ENCODE peak calls at places on chromosomes 16 and 17, in four cellular contexts. B, X, P and D are unnamed samples.

GRCh38 chr16:21301168-21301894 is 23.2 kb upstream of the CRYM start:
- DNase-seq in B (peak; percentile 93), X (peak; percentile 18), P (peak; percentile 89), D (peak; percentile 11)

GRCh38 chr17:29933379-29933778 is 3.4 kb upstream of the SSH2 start:
- DNase-seq in X (no peak), B (no peak), P (no peak), D (no peak)

GRCh38 chr16:31356566-31357323 is 1.8 kb downstream of the ITGAX start:
- DNase-seq in X (no peak), B (no peak), P (peak; percentile 67), D (no peak)

GRCh38 chr17:31830971-31831755 is 27.9 kb downstream of the COPRS start:
- DNase-seq in B (no peak), X (no peak), P (no peak), D (no peak)

GRCh38 chr16:71467810-71468209 is 5.8 kb upstream of the ZNF23 start:
- DNase-seq in X (peak; percentile 31), P (no peak), B (no peak), D (peak; percentile 24)

GRCh38 chr17:83153681-83154310 is 74.4 kb downstream of the METRNL start:
- DNase-seq in B (no peak), X (no peak), P (no peak), D (no peak)

GRCh38 chr17:73657473-73658116 is 13.3 kb upstream of the SDK2 start:
- DNase-seq in P (no peak), B (peak; percentile 77), X (no peak), D (no peak)

GRCh38 chr17:56754523-56755208 is 79.1 kb downstream of the C17orf67 start:
- DNase-seq in B (no peak), P (no peak), X (no peak), D (no peak)

GRCh38 chr16:70375636-70376611 is 29.2 kb downstream of the DDX19A start:
- DNase-seq in B (no peak), X (no peak), P (no peak), D (no peak)

GRCh38 chr17:40068129-40068581 is 5.4 kb downstream of the THRA start:
- DNase-seq in P (no peak), X (no peak), B (no peak), D (no peak)

GRCh38 chr17:73393962-73394361 is 82.2 kb upstream of the CDC42EP4 start:
- DNase-seq in B (no peak), X (no peak), P (no peak), D (no peak)

GRCh38 chr17:74243013-74243755 is 29.8 kb downstream of the TTYH2 start:
- DNase-seq in X (no peak), P (no peak), B (no peak), D (no peak)

GRCh38 chr16:16778322-16778721 is 399.4 kb downstream of the NPIPA7 start:
- DNase-seq in P (no peak), B (no peak), X (no peak), D (no peak)

GRCh38 chr16:58266336-58266735 is 28.5 kb downstream of the PRSS54 start:
- DNase-seq in P (no peak), X (no peak), B (peak; percentile 62), D (no peak)

GRCh38 chr16:17204248-17205043 is 266.3 kb downstream of the XYLT1 start:
- DNase-seq in B (no peak), X (no peak), P (no peak), D (no peak)

GRCh38 chr17:73643012-73643845 is 1.0 kb downstream of the SDK2 start:
- DNase-seq in B (peak; percentile 47), P (peak; percentile 79), X (peak; percentile 34), D (no peak)

GRCh38 chr17:28426081-28426519 is 20.1 kb upstream of the SLC46A1 start:
- DNase-seq in X (no peak), B (no peak), P (no peak), D (no peak)

GRCh38 chr17:57342141-57342540 is 85.8 kb downstream of the MSI2 start:
- DNase-seq in X (no peak), B (no peak), P (no peak), D (no peak)

GRCh38 chr16:75234856-75235696 is 16.3 kb downstream of the CTRB1 start:
- DNase-seq in B (peak; percentile 21), X (no peak), P (peak; percentile 76), D (no peak)

GRCh38 chr16:58608601-58609136 is 21.0 kb downstream of the CNOT1 start:
- DNase-seq in P (no peak), X (no peak), B (no peak), D (no peak)

DNA sequence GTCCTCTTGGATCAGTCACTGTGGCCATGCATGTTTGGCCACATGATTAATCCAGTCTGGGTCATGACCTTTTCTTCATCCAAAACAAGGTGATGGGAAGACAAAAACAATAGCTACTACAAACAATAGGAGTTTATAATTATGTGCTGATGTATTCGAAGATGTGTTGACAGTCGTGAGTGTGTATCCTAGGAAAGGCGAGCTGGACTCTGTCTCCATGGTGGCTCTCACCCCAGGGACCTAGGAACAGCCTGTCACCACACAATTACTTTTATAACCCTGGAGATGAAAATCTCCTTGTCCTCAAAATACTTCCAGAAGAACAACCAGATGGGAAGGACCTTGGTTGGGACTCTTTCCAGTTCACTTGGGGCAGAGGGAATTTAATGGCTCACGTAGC is 9.8 kb upstream of the PLK1 start:
- DNase-seq in B (no peak), X (no peak), P (no peak), D (no peak)
- H3K4me1 ChIP-seq in B (no peaks in the 10 kb centered on the region), X (no peaks in the 10 kb centered on the region), P (no peaks in the 10 kb centered on the region), D (no peaks in the 10 kb centered on the region)

GRCh38 chr16:1635070-1635469 is 22.9 kb downstream of the CRAMP1 start:
- DNase-seq in X (no peak), P (no peak), B (no peak), D (no peak)

GRCh38 chr16:1632638-1632970 is 20.4 kb downstream of the CRAMP1 start:
- DNase-seq in X (no peak), P (no peak), B (no peak), D (no peak)

GRCh38 chr16:1631931-1632637 is 19.9 kb downstream of the CRAMP1 start:
- DNase-seq in B (no peak), X (no peak), P (no peak), D (no peak)

GRCh38 chr16:1633310-1633709 is 21.1 kb downstream of the CRAMP1 start:
- DNase-seq in X (no peak), B (no peak), P (no peak), D (no peak)

GRCh38 chr16:1634541-1634940 is 22.4 kb downstream of the CRAMP1 start:
- DNase-seq in B (no peak), P (no peak), X (no peak), D (no peak)
- H3K27ac ChIP-seq in B (no peak overlapping the region), P (no peak overlapping the region), X (no peak overlapping the region), D (no peak overlapping the region)

GRCh38 chr17:4850236-4850635 is 17.1 kb downstream of the MINK1 start:
- DNase-seq in B (peak; percentile 72), P (peak; percentile 66), X (no peak), D (no peak)
- H3K4me3 ChIP-seq in B (no peak overlapping the region), P (no peak overlapping the region), X (no peak overlapping the region), D (no peak overlapping the region)

DNA sequence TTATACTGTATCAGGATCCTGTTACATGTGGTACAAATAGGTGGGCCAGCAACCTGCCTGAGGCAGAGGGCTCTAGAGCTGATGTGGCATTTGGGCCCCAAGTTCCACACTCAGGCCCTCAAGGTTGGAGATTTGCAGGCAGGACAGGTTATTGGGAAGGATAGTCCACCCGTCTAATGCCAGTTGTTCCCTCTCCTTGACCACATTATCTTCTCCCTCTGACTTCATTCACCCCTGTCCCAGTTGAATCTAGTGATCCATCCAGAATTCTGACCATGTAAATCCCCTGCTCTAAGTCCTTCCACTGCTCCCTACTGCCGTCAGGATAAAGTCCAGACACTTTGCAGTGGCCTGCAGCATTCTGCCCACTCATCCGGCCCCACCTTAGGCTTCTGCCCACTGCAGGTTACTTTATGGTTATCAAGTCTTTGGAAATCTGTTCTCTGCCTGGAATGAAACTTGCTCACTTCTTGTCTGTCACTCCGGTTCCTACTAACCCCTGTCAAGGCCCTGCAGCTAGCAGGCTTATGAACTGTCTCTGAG is 1.9 kb upstream of the NFATC3 start:
- DNase-seq in P (no peak), X (no peak), B (no peak), D (no peak)
- H3K4me1 ChIP-seq in P (peaks cover 46% of the 10 kb centered on the region), X (peaks cover 64% of the 10 kb centered on the region), B (peaks cover 36% of the 10 kb centered on the region), D (peaks cover 70% of the 10 kb centered on the region)

DNA sequence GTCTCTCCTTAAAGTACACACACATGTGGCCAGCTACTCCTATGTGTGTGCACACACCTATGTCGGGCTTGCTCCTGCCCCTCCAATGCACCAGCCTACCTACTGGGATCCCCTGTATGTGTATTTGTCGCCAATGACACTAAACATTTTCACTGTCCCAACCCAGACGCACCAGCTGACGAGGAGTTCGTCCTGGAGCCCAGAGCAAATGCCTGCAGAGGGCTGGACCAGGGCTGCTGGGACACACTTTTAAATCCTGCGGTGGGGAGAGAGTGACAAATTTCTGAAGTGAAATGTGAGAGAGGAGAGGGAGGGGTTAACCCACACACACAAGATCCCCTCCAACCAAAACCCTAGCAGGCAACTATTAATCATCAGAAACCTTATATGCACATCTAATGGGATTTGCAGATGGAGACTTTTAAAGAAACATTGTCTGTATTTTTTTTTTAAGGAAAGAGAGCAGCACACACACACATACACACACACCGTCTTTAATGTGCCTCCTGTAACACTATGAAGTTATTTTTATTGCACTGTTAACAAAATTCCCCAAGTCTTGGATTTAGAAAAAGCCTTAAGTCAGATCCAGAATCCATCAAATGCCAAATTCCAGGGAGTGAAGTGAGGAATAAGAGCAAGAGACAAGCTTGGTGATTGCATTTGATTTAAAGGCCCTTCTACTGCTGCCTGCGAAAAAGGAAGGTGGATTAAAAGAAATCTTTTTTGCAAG is at the start of gene MEOX1:
- DNase-seq in B (no peak), X (no peak), P (no peak), D (no peak)
- H3K27ac ChIP-seq in B (no peak within 1 kb of the TSS), X (peak within 1 kb of the TSS; percentile 28), P (no peak within 1 kb of the TSS), D (no peak within 1 kb of the TSS)

DNA sequence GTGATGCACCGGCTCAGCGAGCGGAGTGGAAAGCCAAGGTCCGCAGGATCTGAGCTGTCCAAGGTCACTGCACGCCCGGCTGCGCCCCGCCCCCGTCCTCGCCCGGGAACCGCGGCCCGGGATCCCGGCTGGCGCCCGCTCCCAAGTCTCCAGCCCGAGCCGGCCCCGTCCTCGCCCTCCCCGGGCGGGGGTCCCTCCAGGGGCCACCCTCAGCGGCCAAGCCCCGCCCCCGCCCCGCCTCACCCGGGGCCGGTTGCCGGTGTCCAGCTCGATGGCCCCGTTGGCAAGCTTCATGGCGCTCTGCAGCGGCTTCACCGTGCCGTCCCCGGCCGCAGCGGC is 209 bp downstream of the VPS9D1 start:
- DNase-seq in X (no peak), B (peak; percentile 74), P (peak; percentile 86), D (no peak)
- H3K4me3 ChIP-seq in X (peak overlapping the region; percentile 94), B (peak overlapping the region; percentile 94), P (peak overlapping the region; percentile 78), D (peak overlapping the region; percentile 98)

DNA sequence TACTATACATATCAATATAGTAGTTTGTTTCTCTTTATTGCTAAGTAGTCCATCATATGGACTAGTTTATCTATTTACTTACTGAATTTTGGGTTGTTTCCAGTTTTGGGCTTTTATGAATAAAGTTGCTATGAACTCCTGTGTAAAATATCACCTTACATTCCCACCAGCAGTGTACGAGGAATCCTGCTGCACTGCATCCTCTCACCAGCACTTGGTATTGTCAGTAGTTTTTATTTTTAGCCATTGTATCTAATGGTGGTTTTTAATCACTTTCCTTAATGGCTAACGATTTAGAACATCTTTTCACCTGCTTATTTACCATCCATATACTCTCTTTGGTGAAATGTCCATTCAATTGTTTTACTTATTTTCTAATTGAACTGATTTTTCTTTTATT is 24.0 kb downstream of the CDC27 start:
- DNase-seq in P (no peak), X (no peak), B (no peak), D (no peak)
- H3K4me1 ChIP-seq in P (no peaks in the 10 kb centered on the region), X (no peaks in the 10 kb centered on the region), B (no peaks in the 10 kb centered on the region), D (no peaks in the 10 kb centered on the region)